ENCODE peak calls at places on chromosomes 3 and 15, in nine cellular contexts. G is astrocyte of the spinal cord, Z is psoas muscle, B is astrocyte of the cerebellum, A is AG09309, D is mammary epithelial cell, S is bronchial epithelial cell, U is cardiac muscle cell, P is PC-9. W is an unnamed sample.

GRCh38 chr15:51924146-51925068 is 47.2 kb downstream of the LEO1 start:
- DNase-seq in B (no peak), A (no peak), P (no peak), G (no peak), D (no peak), S (no peak), U (peak), Z (no peak), W (no peak)

GRCh38 chr3:186168976-186169375 is 60.1 kb upstream of the ETV5 start:
- DNase-seq in P (no peak), B (no peak), D (no peak), S (no peak), U (no peak), A (no peak), G (no peak), Z (no peak), W (no peak)

GRCh38 chr3:158727499-158728377 is 4.5 kb downstream of the RARRES1 start:
- DNase-seq in P (peak), Z (no peak), U (peak), G (peak), A (no peak), D (peak), S (peak), B (peak), W (peak)

GRCh38 chr15:70558406-70559222 is 204.7 kb downstream of the UACA start:
- DNase-seq in B (no peak), S (no peak), P (no peak), Z (no peak), G (no peak), D (no peak), A (no peak), U (no peak), W (no peak)

GRCh38 chr3:120218981-120219380 is 66.0 kb downstream of the GPR156 start:
- DNase-seq in U (no peak), D (no peak), Z (no peak), B (no peak), G (no peak), P (no peak), A (no peak), S (peak), W (peak)

GRCh38 chr3:184299488-184300376 is 691 bp downstream of the PSMD2 start:
- DNase-seq in S (peak), A (no peak), P (no peak), Z (no peak), G (peak), U (no peak), D (peak), B (no peak), W (peak)

GRCh38 chr3:124810970-124811369 is 76.2 kb downstream of the ITGB5 start:
- DNase-seq in P (no peak), D (no peak), B (no peak), G (no peak), A (no peak), S (no peak), Z (no peak), U (no peak), W (no peak)

GRCh38 chr3:114878119-114878839 is 268.8 kb downstream of the ZBTB20 start:
- DNase-seq in D (peak), S (peak), U (no peak), A (no peak), B (no peak), Z (no peak), G (peak), P (no peak), W (peak)

GRCh38 chr3:150675587-150675986 is 28.1 kb downstream of the ERICH6 start:
- DNase-seq in P (no peak), U (no peak), S (no peak), D (no peak), B (no peak), G (no peak), A (no peak), Z (no peak), W (no peak)

GRCh38 chr15:67501177-67501835 is 19.6 kb upstream of the C15orf61 start:
- DNase-seq in S (peak), B (peak), U (peak), D (peak), A (no peak), Z (no peak), G (peak), P (no peak), W (peak)

GRCh38 chr15:60373327-60373726 is 24.5 kb downstream of the ANXA2 start:
- DNase-seq in B (no peak), Z (no peak), G (no peak), D (no peak), A (no peak), P (no peak), S (no peak), U (no peak), W (no peak)

GRCh38 chr3:48630407-48630806 is 4.9 kb downstream of the SLC26A6 start:
- DNase-seq in Z (no peak), P (no peak), U (no peak), G (no peak), S (no peak), D (no peak), B (no peak), A (no peak), W (no peak)

GRCh38 chr3:72821170-72821781 is 27.0 kb downstream of the SHQ1 start:
- DNase-seq in D (peak), G (peak), S (no peak), Z (no peak), P (no peak), A (peak), B (no peak), U (no peak), W (peak)

GRCh38 chr15:57477736-57478522 is 101.6 kb downstream of the CGNL1 start:
- DNase-seq in B (no peak), Z (no peak), S (no peak), G (no peak), P (no peak), U (no peak), A (no peak), D (no peak), W (no peak)

GRCh38 chr3:124143047-124143446 is 151.1 kb upstream of the ROPN1 start:
- DNase-seq in Z (no peak), B (no peak), D (no peak), P (no peak), G (no peak), A (no peak), U (no peak), S (no peak), W (no peak)

GRCh38 chr3:124007186-124007585 is 15.3 kb upstream of the ROPN1 start:
- DNase-seq in U (no peak), D (no peak), B (no peak), P (no peak), S (no peak), A (no peak), G (no peak), Z (no peak), W (no peak)

DNA sequence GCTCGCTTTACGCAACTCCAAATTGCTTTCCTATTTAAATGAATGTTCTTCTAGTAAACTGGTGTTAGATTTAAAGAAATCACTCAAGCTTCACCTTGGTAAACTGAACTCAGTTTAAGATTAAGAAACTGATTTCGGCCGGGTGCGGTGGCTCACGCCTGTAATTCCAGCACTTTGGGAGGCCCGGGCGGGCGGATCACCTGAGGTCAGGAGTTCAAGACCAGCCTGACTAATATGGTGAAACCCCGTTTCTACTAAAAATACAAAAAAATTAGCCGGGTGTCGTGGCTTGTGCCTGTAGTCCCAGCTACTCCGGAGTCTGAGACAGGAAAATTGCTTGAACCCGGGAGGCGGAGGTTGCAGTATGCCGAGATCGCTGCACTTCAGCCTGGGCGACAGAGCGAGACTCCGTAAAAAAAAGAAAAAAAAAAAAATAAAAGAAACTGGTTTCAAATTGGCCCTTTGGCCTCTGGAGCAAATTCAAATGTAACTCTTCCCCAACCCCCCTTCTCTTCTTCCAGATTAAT is 1.7 kb downstream of the SKIL start:
- DNase-seq in D (no peak), S (no peak), P (no peak), U (no peak), B (no peak), A (no peak), G (peak), Z (no peak), W (no peak)
- H3K4me3 ChIP-seq in D (no peak), S (no peak), P (peak), U (peak), B (peak), A (peak), G (peak), Z (peak), W (peak)

GRCh38 chr3:16908006-16908405 is 23.3 kb downstream of the PLCL2 start:
- DNase-seq in Z (no peak), D (no peak), U (no peak), A (no peak), B (no peak), S (no peak), P (no peak), G (no peak), W (no peak)
- TF ChIP-seq CTCF in Z (no peak), D (no peak), U (no peak), A (no peak), B (no peak), S (no peak), P (no peak), G (no peak), W (no peak)

DNA sequence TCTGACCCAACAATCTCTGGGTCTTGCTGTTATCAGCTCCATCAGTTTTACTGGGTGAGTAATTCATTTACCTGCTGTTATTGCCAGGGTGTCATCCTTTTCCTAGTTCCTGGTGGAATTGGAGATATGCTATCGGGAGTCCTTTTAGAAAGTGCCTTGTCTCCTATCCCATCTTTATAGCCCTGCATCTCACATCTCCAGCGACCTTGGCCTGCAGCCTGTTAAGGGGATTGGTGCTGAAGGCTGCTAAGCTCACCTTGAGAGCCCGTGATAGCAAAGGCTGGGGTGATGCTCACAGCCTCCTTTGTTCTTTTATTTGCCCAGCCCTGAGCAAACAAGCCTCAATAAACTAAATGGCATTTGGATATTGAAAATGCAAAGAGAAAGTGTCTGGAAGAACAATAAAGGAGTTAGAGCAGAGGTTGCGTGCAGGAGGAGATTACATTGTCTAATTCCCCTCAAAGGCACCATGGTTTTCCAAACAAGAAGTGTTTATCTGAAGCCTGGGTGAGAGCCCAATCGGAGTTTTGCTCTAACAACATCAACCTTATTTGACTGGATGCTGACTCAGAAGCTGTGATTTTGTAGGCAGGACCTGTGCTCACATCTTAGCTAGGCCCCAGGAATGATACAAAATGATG is 101.8 kb downstream of the RPLP1 start:
- DNase-seq in Z (no peak), B (no peak), D (no peak), U (no peak), P (peak), G (no peak), A (no peak), S (no peak), W (no peak)
- H3K4me3 ChIP-seq in Z (no peak), B (no peak), D (no peak), U (no peak), P (no peak), G (no peak), A (no peak), S (no peak), W (no peak)

DNA sequence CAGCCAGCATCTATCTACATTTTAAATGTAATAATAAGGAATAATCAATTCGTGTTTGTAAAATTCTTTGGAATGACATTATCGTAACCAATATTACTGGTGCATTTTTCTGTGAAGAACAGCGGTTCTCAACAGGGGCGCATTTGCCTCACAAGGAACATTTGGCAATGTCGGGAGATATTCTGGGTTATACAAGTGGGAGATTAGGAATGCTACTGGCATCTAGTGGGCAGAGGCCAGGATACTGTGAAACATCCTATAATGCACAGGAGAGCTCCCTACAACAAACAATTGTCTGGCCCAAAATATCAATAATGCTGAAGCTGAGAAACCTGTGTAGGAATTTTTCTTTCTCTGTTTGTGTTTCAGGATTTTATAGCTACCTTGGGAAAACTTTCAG is 25.0 kb downstream of the ACP3 start:
- DNase-seq in B (no peak), U (peak), D (no peak), S (peak), P (no peak), A (no peak), Z (no peak), G (no peak), W (peak)
- TF ChIP-seq CTCF in B (no peak), U (peak), D (peak), S (peak), P (no peak), A (no peak), Z (no peak), G (no peak), W (peak)

W was measured in fibroblast of mammary gland.